ENCODE peak calls at places on chromosomes 1 and 21, in four cellular contexts. T, K, E and Q are unnamed samples.
A peak's percentile ranks its signal among the peaks of the same experiment; 100 is the strongest.

GRCh38 chr1:207025144-207025880 is 7.2 kb downstream of the C1orf116 start:
- DNase-seq in T (no peak), K (no peak), E (no peak), Q (peak; percentile 78)

GRCh38 chr1:76254165-76255043 is 179.9 kb downstream of the ST6GALNAC3 start:
- DNase-seq in T (no peak), K (no peak), E (no peak), Q (peak; percentile 51)

GRCh38 chr1:53999920-54000319 is 18.1 kb downstream of the LDLRAD1 start:
- DNase-seq in T (no peak), K (no peak), E (no peak), Q (no peak)

GRCh38 chr1:21262282-21263051 is 27.8 kb downstream of the ECE1 start:
- DNase-seq in T (peak; percentile 88), K (no peak), E (no peak), Q (peak; percentile 94)

GRCh38 chr1:97906567-97907228 is 14.1 kb downstream of the DPYD start:
- DNase-seq in T (peak; percentile 64), K (no peak), E (no peak), Q (peak; percentile 97)

GRCh38 chr1:223844521-223844961 is 1.2 kb downstream of the TP53BP2 start:
- DNase-seq in T (no peak), K (no peak), E (peak; percentile 43), Q (peak; percentile 72)

GRCh38 chr1:200041337-200042118 is 14.0 kb downstream of the NR5A2 start:
- DNase-seq in T (no peak), K (no peak), E (no peak), Q (no peak)

GRCh38 chr1:16236091-16236494 is 890 bp downstream of the CPLANE2 start:
- DNase-seq in T (peak; percentile 36), K (peak; percentile 61), E (peak; percentile 51), Q (peak; percentile 58)

GRCh38 chr1:245156041-245156735 is 1.4 kb downstream of the KIF26B start:
- DNase-seq in T (peak; percentile 81), K (peak; percentile 85), E (peak; percentile 80), Q (peak; percentile 95)

GRCh38 chr1:5813480-5813879 is 178.7 kb downstream of the NPHP4 start:
- DNase-seq in T (no peak), K (no peak), E (no peak), Q (no peak)

GRCh38 chr1:118555638-118556037 is 370.6 kb upstream of the SPAG17 start:
- DNase-seq in T (no peak), K (no peak), E (no peak), Q (no peak)

GRCh38 chr1:71587961-71588360 is 507.1 kb upstream of the ZRANB2 start:
- DNase-seq in T (no peak), K (peak; percentile 24), E (no peak), Q (peak; percentile 51)

GRCh38 chr1:107829083-107829771 is 135.8 kb downstream of the VAV3 start:
- DNase-seq in T (no peak), K (no peak), E (no peak), Q (no peak)

GRCh38 chr21:25967566-25968438 is 202.8 kb downstream of the APP start:
- DNase-seq in T (no peak), K (no peak), E (no peak), Q (no peak)

GRCh38 chr1:227945891-227946623 is 1.7 kb downstream of the WNT9A start:
- DNase-seq in T (peak; percentile 77), K (peak; percentile 67), E (no peak), Q (peak; percentile 92)

GRCh38 chr1:150809651-150810050 is 1.6 kb upstream of the CTSK start:
- DNase-seq in T (no peak), K (no peak), E (no peak), Q (peak; percentile 82)

GRCh38 chr1:87274851-87275250 is 53.8 kb upstream of the LMO4 start:
- DNase-seq in T (no peak), K (no peak), E (no peak), Q (no peak)

GRCh38 chr1:67149179-67149770 is 14.5 kb upstream of the C1orf141 start:
- DNase-seq in T (peak; percentile 61), K (peak; percentile 70), E (peak; percentile 58), Q (peak; percentile 90)

GRCh38 chr1:212247179-212247721 is 38.0 kb upstream of the PPP2R5A start:
- DNase-seq in T (peak; percentile 42), K (no peak), E (no peak), Q (peak; percentile 54)

GRCh38 chr1:153677718-153678518 is 570 bp upstream of the NPR1 start:
- DNase-seq in T (peak; percentile 58), K (peak; percentile 59), E (peak; percentile 48), Q (peak; percentile 69)

GRCh38 chr1:45979074-45979777 is 153.2 kb downstream of the PIK3R3 start:
- DNase-seq in T (no peak), K (peak; percentile 84), E (no peak), Q (peak; percentile 18)

GRCh38 chr21:27802816-27803475 is 836.1 kb upstream of the ADAMTS5 start:
- DNase-seq in T (no peak), K (no peak), E (no peak), Q (peak; percentile 64)

GRCh38 chr21:41713495-41714281 is 53.2 kb downstream of the RIPK4 start:
- DNase-seq in T (no peak), K (no peak), E (no peak), Q (no peak)

GRCh38 chr21:18522181-18522771 is 118.7 kb upstream of the TMPRSS15 start:
- DNase-seq in T (no peak), K (no peak), E (no peak), Q (no peak)

GRCh38 chr1:212379366-212379765 is 35.3 kb downstream of the PACC1 start:
- DNase-seq in T (no peak), K (no peak), E (no peak), Q (no peak)

GRCh38 chr1:221530791-221531190 is 211.1 kb downstream of the DUSP10 start:
- DNase-seq in T (no peak), K (no peak), E (no peak), Q (no peak)

GRCh38 chr1:50080904-50081586 is 27.7 kb upstream of the ELAVL4 start:
- DNase-seq in T (no peak), K (peak; percentile 79), E (no peak), Q (peak; percentile 7)

GRCh38 chr1:218351617-218352438 is 6.7 kb downstream of the TGFB2 start:
- DNase-seq in T (peak; percentile 37), K (no peak), E (peak; percentile 18), Q (peak; percentile 50)

GRCh38 chr1:11598461-11598860 is 55.8 kb downstream of the FBXO2 start:
- DNase-seq in T (no peak), K (no peak), E (no peak), Q (peak; percentile 59)

GRCh38 chr1:22826630-22827580 is 116.3 kb downstream of the EPHB2 start:
- DNase-seq in T (no peak), K (no peak), E (no peak), Q (peak; percentile 32)

GRCh38 chr1:162371611-162372010 is 5.0 kb downstream of the SPATA46 start:
- DNase-seq in T (no peak), K (no peak), E (no peak), Q (peak; percentile 33)

GRCh38 chr1:19344372-19344810 is 32.3 kb downstream of the SLC66A1 start:
- DNase-seq in T (peak; percentile 73), K (peak; percentile 27), E (peak; percentile 55), Q (peak; percentile 64)

GRCh38 chr1:105632342-105633196 is 1423.9 kb upstream of the PRMT6 start:
- DNase-seq in T (no peak), K (no peak), E (no peak), Q (no peak)

GRCh38 chr21:42833859-42834729 is 45.2 kb downstream of the WDR4 start:
- DNase-seq in T (no peak), K (no peak), E (no peak), Q (no peak)

GRCh38 chr1:74729741-74730478 is 2.9 kb downstream of the CRYZ start:
- DNase-seq in T (no peak), K (no peak), E (no peak), Q (peak; percentile 67)